ENCODE peak calls at places on chromosomes 16 and 17, in six cellular contexts. Y, W, V, M, K and H are unnamed samples.

GRCh38 chr17:67531291-67531690 is 154.2 kb downstream of the PITPNC1 start:
- DNase-seq in K (no peak), W (no peak), V (peak; percentile 56), Y (no peak), M (no peak), H (no peak)

GRCh38 chr17:74493381-74493833 is 27.0 kb downstream of the CD300A start:
- DNase-seq in W (peak; percentile 87), Y (peak; percentile 68), M (peak; percentile 71), V (peak; percentile 82), K (peak; percentile 49), H (peak; percentile 40)

GRCh38 chr17:2386400-2387085 is 14.3 kb downstream of the MNT start:
- DNase-seq in M (no peak), K (no peak), V (no peak), Y (no peak), W (no peak), H (no peak)

GRCh38 chr16:55043499-55043898 is 112.8 kb downstream of the IRX5 start:
- DNase-seq in M (no peak), Y (no peak), V (no peak), W (no peak), K (no peak), H (no peak)

GRCh38 chr16:693364-693763 is 3.2 kb upstream of the WDR24 start:
- DNase-seq in Y (no peak), V (no peak), K (no peak), W (no peak), M (no peak), H (no peak)

GRCh38 chr17:73415782-73416181 is 104.0 kb upstream of the CDC42EP4 start:
- DNase-seq in M (no peak), K (no peak), Y (no peak), V (no peak), W (peak; percentile 54), H (no peak)

GRCh38 chr16:52436646-52437645 is 110.0 kb downstream of the TOX3 start:
- DNase-seq in W (no peak), V (no peak), Y (no peak), M (no peak), K (no peak), H (no peak)

GRCh38 chr16:81810361-81810760 is 31.3 kb downstream of the PLCG2 start:
- DNase-seq in M (no peak), V (no peak), Y (no peak), K (no peak), W (no peak), H (no peak)

GRCh38 chr17:7408341-7408740 is 696 bp downstream of the NLGN2 start:
- DNase-seq in W (no peak), K (no peak), Y (no peak), M (no peak), V (no peak), H (no peak)

GRCh38 chr17:43405861-43406260 is 7.1 kb downstream of the ARL4D start:
- DNase-seq in M (no peak), K (no peak), W (no peak), Y (no peak), V (no peak), H (no peak)

GRCh38 chr17:32317353-32317752 is 24.6 kb downstream of the C17orf75 start:
- DNase-seq in V (no peak), K (no peak), Y (no peak), W (no peak), M (no peak), H (no peak)

GRCh38 chr16:68645494-68646388 is 631 bp downstream of the CDH3 start:
- DNase-seq in V (peak; percentile 26), K (peak; percentile 29), W (no peak), M (no peak), Y (peak; percentile 25), H (no peak)

GRCh38 chr17:41521574-41522261 is 3.0 kb upstream of the KRT15 start:
- DNase-seq in Y (no peak), K (no peak), V (peak; percentile 26), M (peak; percentile 81), W (no peak), H (peak; percentile 23)

GRCh38 chr17:41212524-41213169 is 13.8 kb upstream of the KRTAP9-2 start:
- DNase-seq in V (no peak), K (no peak), W (no peak), Y (no peak), M (no peak), H (no peak)

GRCh38 chr17:57370051-57370581 is 113.8 kb downstream of the MSI2 start:
- DNase-seq in V (no peak), W (no peak), M (peak; percentile 94), Y (no peak), K (no peak), H (no peak)

GRCh38 chr17:29838961-29839360 is 91.1 kb downstream of the SSH2 start:
- DNase-seq in K (no peak), M (no peak), Y (no peak), V (peak; percentile 17), W (no peak), H (peak; percentile 10)

GRCh38 chr16:19232988-19233387 is 52.5 kb upstream of the CLEC19A start:
- DNase-seq in V (no peak), Y (no peak), K (no peak), M (no peak), W (no peak), H (no peak)

GRCh38 chr17:61732169-61732568 is 131.2 kb downstream of the BRIP1 start:
- DNase-seq in K (no peak), Y (no peak), M (no peak), V (no peak), W (no peak), H (no peak)

GRCh38 chr17:38415250-38416194 is 12.7 kb upstream of the ARHGAP23 start:
- DNase-seq in V (no peak), K (no peak), M (peak; percentile 59), W (no peak), Y (no peak), H (peak; percentile 80)

GRCh38 chr16:88649924-88650748 is 717 bp downstream of the CYBA start:
- DNase-seq in Y (no peak), V (peak; percentile 46), K (no peak), W (peak; percentile 95), M (peak; percentile 43), H (peak; percentile 17)

GRCh38 chr17:3754458-3755334 is 31.0 kb downstream of the HASPIN start:
- DNase-seq in V (peak; percentile 100), K (no peak), M (no peak), W (peak; percentile 93), Y (peak; percentile 96), H (peak; percentile 51)
- TF ChIP-seq POLR2A in V (peak; percentile 84), K (no peak), M (no peak), W (no peak), Y (peak; percentile 69), H (no peak)

GRCh38 chr17:36485805-36486203 is 677 bp upstream of the ZNHIT3 start:
- DNase-seq in V (no peak), M (no peak), W (no peak), Y (no peak), K (no peak), H (no peak)

GRCh38 chr17:36482611-36483504 is 3.6 kb upstream of the ZNHIT3 start:
- DNase-seq in Y (peak; percentile 69), W (peak; percentile 95), M (peak; percentile 54), K (peak; percentile 85), V (peak; percentile 91), H (peak; percentile 93)

GRCh38 chr17:36485027-36485426 is 1.5 kb upstream of the ZNHIT3 start:
- DNase-seq in M (no peak), K (no peak), W (no peak), V (no peak), Y (no peak), H (no peak)

GRCh38 chr17:36481829-36482228 is 4.7 kb upstream of the ZNHIT3 start:
- DNase-seq in K (no peak), V (no peak), W (no peak), Y (no peak), M (no peak), H (no peak)

GRCh38 chr17:36486204-36487194 is at the start of gene ZNHIT3:
- DNase-seq in W (peak; percentile 97), M (peak; percentile 89), K (peak; percentile 89), V (peak; percentile 95), Y (peak; percentile 92), H (peak; percentile 96)
- TF ChIP-seq POLR2A in W (no peak), M (peak; percentile 87), K (peak; percentile 60), V (peak; percentile 12), Y (peak; percentile 60), H (peak; percentile 83)

GRCh38 chr17:60676758-60677307 is 818 bp upstream of the BCAS3 start:
- DNase-seq in V (no peak), W (peak; percentile 77), M (no peak), K (no peak), Y (no peak), H (no peak)
- TF ChIP-seq POLR2A in V (no peak), W (no peak), M (peak; percentile 56), K (no peak), Y (no peak), H (no peak)

DNA sequence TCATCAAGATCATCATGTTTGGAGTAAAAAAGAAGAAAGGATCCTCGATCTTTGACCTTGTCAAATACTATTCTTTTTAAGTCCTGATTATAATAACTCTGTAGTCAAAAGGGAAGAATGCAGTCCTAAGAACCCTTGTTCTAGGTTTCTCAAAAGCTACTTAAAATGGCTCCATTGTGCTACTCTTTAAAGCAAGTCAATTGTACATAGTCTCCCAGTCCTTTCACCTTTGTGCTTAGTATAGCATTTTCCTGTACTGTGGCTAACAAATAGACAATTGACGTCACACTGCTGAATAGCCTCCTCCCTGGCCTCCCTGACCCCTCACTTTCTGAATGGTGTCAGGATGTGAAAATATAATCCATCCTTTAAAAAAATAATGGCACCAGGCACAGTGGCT is 172.9 kb downstream of the AATF start:
- DNase-seq in K (no peak), W (no peak), M (no peak), V (no peak), Y (no peak), H (no peak)
- TF ChIP-seq POLR2A in K (no peak), W (no peak), M (no peak), V (no peak), Y (no peak), H (no peak)

DNA sequence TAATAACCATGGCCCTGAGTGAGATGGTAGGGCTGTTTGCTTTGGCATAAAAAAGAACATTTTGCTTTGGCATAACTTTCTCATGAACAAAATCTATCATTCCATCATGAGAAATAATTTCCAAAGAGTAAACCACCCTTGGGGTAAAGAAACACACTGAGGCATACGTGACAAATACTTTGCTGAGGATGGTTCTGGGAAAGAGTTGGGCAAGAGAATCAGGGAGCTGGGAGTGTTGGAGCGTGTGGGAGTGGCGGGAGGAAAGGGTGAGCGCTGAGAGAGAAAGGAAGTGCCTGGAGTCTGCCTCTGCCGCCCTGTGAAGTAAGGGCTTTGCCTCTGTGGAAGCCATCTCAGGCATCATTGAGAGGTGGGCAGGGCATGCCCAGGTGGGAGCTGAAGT is 60.2 kb upstream of the ARHGAP44 start:
- DNase-seq in K (no peak), M (no peak), W (no peak), Y (no peak), V (no peak), H (no peak)
- TF ChIP-seq POLR2A in K (no peak), M (no peak), W (no peak), Y (no peak), V (no peak), H (no peak)